ENCODE peak calls at places on chromosome 7, in nine cellular contexts. D is lower lobe of right lung, N is heart right ventricle, J is upper lobe of right lung, M is pancreas, R is brain microvascular endothelial cell, Q is WERI-Rb-1, G is aorta, H is left lung. W is an unnamed sample.
A peak's percentile ranks its signal among the peaks of the same experiment; 100 is the strongest.

GRCh38 chr7:4189151-4189570 is 492.9 kb upstream of the FOXK1 start:
- DNase-seq in D (peak; percentile 69), N (peak; percentile 75), J (no peak), M (peak; percentile 96), R (no peak), Q (no peak), G (peak; percentile 90), H (peak; percentile 74), W (peak; percentile 97)

GRCh38 chr7:100544949-100545635 is 6.1 kb downstream of the AGFG2 start:
- DNase-seq in D (no peak), N (no peak), J (no peak), M (no peak), R (no peak), Q (no peak), G (no peak), H (no peak), W (no peak)

GRCh38 chr7:130865408-130866236 is 131.6 kb upstream of the KLF14 start:
- DNase-seq in D (no peak), N (no peak), J (no peak), M (no peak), R (no peak), Q (peak; percentile 52), G (no peak), H (no peak), W (no peak)

GRCh38 chr7:128171342-128171918 is 69.6 kb upstream of the LEP start:
- DNase-seq in D (no peak), N (no peak), J (no peak), M (no peak), R (no peak), Q (no peak), G (no peak), H (no peak), W (no peak)

GRCh38 chr7:22591271-22591670 is 91.3 kb upstream of the STEAP1B start:
- DNase-seq in D (no peak), N (no peak), J (no peak), M (no peak), R (no peak), Q (no peak), G (no peak), H (no peak), W (no peak)

GRCh38 chr7:158646766-158647474 is 57.7 kb downstream of the NCAPG2 start:
- DNase-seq in D (no peak), N (no peak), J (no peak), M (no peak), R (no peak), Q (peak; percentile 54), G (no peak), H (no peak), W (no peak)

GRCh38 chr7:99201027-99201426 is 6.9 kb downstream of the KPNA7 start:
- DNase-seq in D (no peak), N (no peak), J (no peak), M (no peak), R (peak; percentile 83), Q (no peak), G (no peak), H (no peak), W (no peak)

GRCh38 chr7:151088019-151088855 is 2.0 kb downstream of the AGAP3 start:
- DNase-seq in D (no peak), N (no peak), J (no peak), M (no peak), R (no peak), Q (no peak), G (no peak), H (peak; percentile 73), W (no peak)

GRCh38 chr7:105935250-105935649 is 27.8 kb upstream of the CDHR3 start:
- DNase-seq in D (no peak), N (no peak), J (no peak), M (peak; percentile 43), R (no peak), Q (no peak), G (no peak), H (no peak), W (no peak)

GRCh38 chr7:131211500-131211899 is 116.2 kb upstream of the MKLN1 start:
- DNase-seq in D (no peak), N (no peak), J (no peak), M (no peak), R (no peak), Q (no peak), G (no peak), H (no peak), W (no peak)

GRCh38 chr7:70325509-70326101 is 727.3 kb downstream of the AUTS2 start:
- DNase-seq in D (no peak), N (no peak), J (no peak), M (no peak), R (peak; percentile 25), Q (peak; percentile 47), G (no peak), H (no peak), W (no peak)

GRCh38 chr7:2967238-2967637 is 76.4 kb downstream of the CARD11 start:
- DNase-seq in D (no peak), N (no peak), J (peak; percentile 33), M (no peak), R (no peak), Q (no peak), G (peak; percentile 11), H (no peak), W (no peak)

GRCh38 chr7:33128990-33129805 is at the start of gene BBS9:
- DNase-seq in D (peak; percentile 95), N (peak; percentile 94), J (peak; percentile 97), M (peak; percentile 89), R (peak; percentile 95), Q (peak; percentile 94), G (peak; percentile 96), H (peak; percentile 98), W (peak; percentile 91)

GRCh38 chr7:117110480-117111315 is 157.4 kb downstream of the ST7 start:
- DNase-seq in D (no peak), N (no peak), J (no peak), M (no peak), R (no peak), Q (no peak), G (no peak), H (no peak), W (no peak)

DNA sequence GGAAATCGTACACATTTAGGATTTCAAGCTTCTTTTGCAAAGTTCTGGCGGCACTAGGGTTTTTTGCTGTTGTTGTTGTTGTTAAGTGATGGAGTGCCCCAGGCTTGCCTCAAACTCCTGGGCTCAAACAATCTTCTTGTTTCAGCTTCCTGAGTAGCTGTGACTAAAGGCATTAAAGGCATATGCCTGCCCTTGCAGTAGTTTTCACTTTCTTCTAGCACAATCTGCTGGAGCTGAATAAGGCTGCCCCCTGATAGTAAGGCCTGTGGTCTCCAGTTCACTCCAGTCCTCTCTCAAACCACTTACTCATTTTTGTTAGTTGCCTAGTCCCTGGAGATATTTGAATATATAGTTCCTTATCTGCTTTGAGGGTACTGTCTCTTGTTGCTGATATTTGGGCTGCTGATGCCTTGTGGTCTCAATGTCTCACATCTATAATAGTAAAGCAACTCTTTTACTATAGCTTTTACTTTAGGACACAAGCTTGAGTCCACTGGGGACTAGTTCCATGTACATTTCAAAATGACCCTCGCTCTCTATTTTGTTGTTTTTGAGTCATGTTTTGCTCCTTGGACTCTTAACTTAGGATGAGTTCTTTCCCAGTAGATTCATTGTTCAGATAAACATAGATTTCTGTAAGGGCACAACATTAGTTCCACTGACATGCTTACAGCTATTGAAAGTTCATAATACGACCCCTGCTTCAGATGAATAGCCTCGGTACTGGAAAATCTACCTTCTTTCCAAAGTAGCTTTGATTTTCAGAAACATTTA is 25.5 kb downstream of the PHF14 start:
- DNase-seq in D (no peak), N (no peak), J (no peak), M (no peak), R (peak; percentile 15), Q (no peak), G (no peak), H (no peak), W (no peak)
- H3K36me3 ChIP-seq in D (peaks cover 8% of the 10 kb centered on the region), N (no peaks in the 10 kb centered on the region), J (peaks cover 16% of the 10 kb centered on the region), M (no peaks in the 10 kb centered on the region), R (peaks cover 2% of the 10 kb centered on the region), Q (peaks cover 34% of the 10 kb centered on the region), G (peaks cover 2% of the 10 kb centered on the region), H (no peaks in the 10 kb centered on the region), W (no peaks in the 10 kb centered on the region)

DNA sequence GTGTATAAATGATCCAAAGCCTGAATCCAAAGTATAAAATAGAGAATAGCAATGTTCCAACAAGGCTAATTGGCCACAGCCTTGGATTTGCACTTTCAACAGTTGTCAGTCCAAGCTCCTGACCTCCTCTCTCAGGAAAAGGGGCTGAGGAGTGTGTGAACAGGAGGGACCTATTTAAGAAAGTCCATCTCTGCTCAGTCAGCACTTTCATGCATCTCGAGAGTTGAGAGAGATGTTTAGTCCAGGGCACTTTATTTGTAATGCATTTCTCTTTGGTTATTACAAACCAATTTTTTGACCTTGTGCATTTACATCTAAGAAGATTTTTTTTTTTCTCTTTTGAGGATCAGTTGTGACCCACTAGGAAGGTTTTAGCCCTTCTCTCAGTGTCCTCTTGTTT is 244.2 kb downstream of the CREB5 start:
- DNase-seq in D (no peak), N (no peak), J (no peak), M (no peak), R (no peak), Q (no peak), G (no peak), H (no peak), W (no peak)
- H3K36me3 ChIP-seq in D (no peaks in the 10 kb centered on the region), N (no peaks in the 10 kb centered on the region), J (no peaks in the 10 kb centered on the region), M (no peaks in the 10 kb centered on the region), R (no peaks in the 10 kb centered on the region), Q (no peaks in the 10 kb centered on the region), G (no peaks in the 10 kb centered on the region), H (no peaks in the 10 kb centered on the region), W (no peaks in the 10 kb centered on the region)

GRCh38 chr7:45105588-45106188 is 5.8 kb downstream of the TBRG4 start:
- DNase-seq in D (peak; percentile 27), N (no peak), J (no peak), M (no peak), R (no peak), Q (no peak), G (peak; percentile 37), H (no peak), W (no peak)
- H3K36me3 ChIP-seq in D (peaks cover 87% of the 10 kb centered on the region), N (peaks cover 7% of the 10 kb centered on the region), J (peaks cover 83% of the 10 kb centered on the region), M (peaks cover 12% of the 10 kb centered on the region), R (peaks cover 83% of the 10 kb centered on the region), Q (peaks cover 89% of the 10 kb centered on the region), G (peaks cover 6% of the 10 kb centered on the region), H (no peaks in the 10 kb centered on the region), W (peaks cover 34% of the 10 kb centered on the region)

GRCh38 chr7:45103958-45104843 is 7.3 kb downstream of the TBRG4 start:
- DNase-seq in D (peak; percentile 33), N (no peak), J (peak; percentile 63), M (no peak), R (no peak), Q (no peak), G (peak; percentile 41), H (no peak), W (no peak)
- H3K36me3 ChIP-seq in D (peaks cover 100% of the 10 kb centered on the region), N (peaks cover 12% of the 10 kb centered on the region), J (peaks cover 98% of the 10 kb centered on the region), M (peaks cover 14% of the 10 kb centered on the region), R (peaks cover 98% of the 10 kb centered on the region), Q (peaks cover 100% of the 10 kb centered on the region), G (peaks cover 6% of the 10 kb centered on the region), H (no peaks in the 10 kb centered on the region), W (peaks cover 36% of the 10 kb centered on the region)

DNA sequence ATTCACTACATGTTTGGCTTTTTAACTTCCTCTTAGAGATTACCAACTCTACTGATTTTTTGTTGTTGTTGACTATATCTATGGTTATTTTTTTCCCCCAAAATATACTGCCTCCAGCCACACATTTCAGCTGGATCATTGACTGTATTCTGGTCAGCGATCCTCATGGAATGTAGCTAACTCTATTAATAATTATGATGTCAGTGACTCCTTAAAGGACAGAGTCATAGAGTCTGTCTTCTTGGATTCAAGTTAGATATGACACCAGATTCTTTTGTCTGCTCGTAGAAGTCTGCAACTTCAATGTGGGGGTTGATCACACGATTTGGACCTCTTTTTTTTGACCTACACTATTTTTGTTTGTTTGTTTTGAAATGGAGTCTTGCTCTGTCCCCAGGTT is 33.2 kb downstream of the UBN2 start:
- DNase-seq in D (no peak), N (no peak), J (no peak), M (no peak), R (no peak), Q (no peak), G (no peak), H (no peak), W (no peak)
- H3K36me3 ChIP-seq in D (peaks cover 97% of the 10 kb centered on the region), N (no peaks in the 10 kb centered on the region), J (peaks cover 100% of the 10 kb centered on the region), M (no peaks in the 10 kb centered on the region), R (peaks cover 10% of the 10 kb centered on the region), Q (peaks cover 63% of the 10 kb centered on the region), G (peaks cover under 1% of the 10 kb centered on the region), H (no peaks in the 10 kb centered on the region), W (peaks cover 3% of the 10 kb centered on the region)

W was measured in breast epithelium.